ENCODE peak calls at places on chromosomes 2 and 18, in eight cellular contexts. C, O, S, R, V, E, N and B are unnamed samples.

GRCh38 chr18:58139627-58140026 is 95.6 kb downstream of the NEDD4L start:
- DNase-seq in C (no peak), O (no peak), S (no peak), R (no peak), V (no peak), E (no peak), N (no peak), B (no peak)

GRCh38 chr2:71746946-71747501 is 293.7 kb downstream of the DYSF start:
- DNase-seq in C (no peak), O (peak), S (no peak), R (peak), V (peak), E (no peak), N (peak), B (peak)

GRCh38 chr2:196431957-196432356 is 207.6 kb upstream of the CCDC150 start:
- DNase-seq in C (no peak), O (peak), S (peak), R (no peak), V (no peak), E (no peak), N (no peak), B (peak)

GRCh38 chr2:102321954-102322719 is 10.8 kb downstream of the IL1RL1 start:
- DNase-seq in C (no peak), O (no peak), S (no peak), R (no peak), V (peak), E (no peak), N (no peak), B (no peak)

GRCh38 chr2:68845043-68845442 is 26.2 kb downstream of the BMP10 start:
- DNase-seq in C (no peak), O (no peak), S (no peak), R (no peak), V (no peak), E (no peak), N (no peak), B (no peak)

GRCh38 chr2:38106420-38107182 is 30.6 kb upstream of the CYP1B1 start:
- DNase-seq in C (peak), O (peak), S (no peak), R (no peak), V (peak), E (no peak), N (no peak), B (peak)

GRCh38 chr2:58866040-58866439 is 624.9 kb upstream of the FANCL start:
- DNase-seq in C (no peak), O (no peak), S (no peak), R (no peak), V (no peak), E (no peak), N (no peak), B (no peak)

GRCh38 chr2:98664323-98664722 is 55.9 kb downstream of the UNC50 start:
- DNase-seq in C (no peak), O (no peak), S (peak), R (no peak), V (no peak), E (peak), N (no peak), B (peak)

GRCh38 chr2:236621786-236622185 is 52.2 kb downstream of the ACKR3 start:
- DNase-seq in C (no peak), O (no peak), S (no peak), R (no peak), V (no peak), E (no peak), N (no peak), B (no peak)

GRCh38 chr2:152716805-152717241 is 438 bp downstream of the PRPF40A start:
- DNase-seq in C (no peak), O (no peak), S (no peak), R (no peak), V (peak), E (no peak), N (no peak), B (no peak)

GRCh38 chr2:740446-741293 is 63.5 kb upstream of the TMEM18 start:
- DNase-seq in C (peak), O (peak), S (peak), R (peak), V (peak), E (no peak), N (peak), B (peak)

GRCh38 chr2:19575618-19576017 is 217.2 kb upstream of the OSR1 start:
- DNase-seq in C (peak), O (no peak), S (no peak), R (no peak), V (no peak), E (no peak), N (no peak), B (peak)

GRCh38 chr18:38367473-38367872 is 801.9 kb upstream of the CELF4 start:
- DNase-seq in C (no peak), O (no peak), S (no peak), R (no peak), V (no peak), E (no peak), N (no peak), B (no peak)

GRCh38 chr2:42792583-42793313 is at the start of gene HAAO:
- DNase-seq in C (no peak), O (peak), S (no peak), R (peak), V (no peak), E (no peak), N (peak), B (no peak)

GRCh38 chr2:64221935-64222334 is 77.7 kb upstream of the PELI1 start:
- DNase-seq in C (no peak), O (no peak), S (no peak), R (no peak), V (no peak), E (no peak), N (no peak), B (no peak)

GRCh38 chr2:237932731-237933131 is 34.1 kb upstream of the UBE2F start:
- DNase-seq in C (peak), O (no peak), S (no peak), R (no peak), V (peak), E (no peak), N (no peak), B (peak)

GRCh38 chr2:39494784-39495251 is 57.7 kb upstream of the MAP4K3 start:
- DNase-seq in C (peak), O (peak), S (no peak), R (peak), V (peak), E (no peak), N (no peak), B (peak)

GRCh38 chr2:151097118-151097517 is 164.5 kb downstream of the RBM43 start:
- DNase-seq in C (no peak), O (no peak), S (no peak), R (no peak), V (no peak), E (no peak), N (no peak), B (no peak)

GRCh38 chr18:55868909-55869308 is 280.9 kb upstream of the TCF4 start:
- DNase-seq in C (no peak), O (peak), S (no peak), R (no peak), V (no peak), E (no peak), N (no peak), B (peak)

GRCh38 chr2:16617282-16618266 is 48.1 kb downstream of the CYRIA start:
- DNase-seq in C (no peak), O (peak), S (no peak), R (peak), V (peak), E (no peak), N (no peak), B (peak)

GRCh38 chr2:97869722-97870346 is 125.9 kb downstream of the TMEM131 start:
- DNase-seq in C (no peak), O (no peak), S (no peak), R (no peak), V (no peak), E (no peak), N (no peak), B (no peak)

GRCh38 chr2:231557571-231558217 is 27.4 kb upstream of the NMUR1 start:
- DNase-seq in C (no peak), O (peak), S (peak), R (peak), V (peak), E (peak), N (peak), B (peak)

GRCh38 chr2:166106431-166107015 is 21.3 kb downstream of the SCN1A start:
- DNase-seq in C (no peak), O (peak), S (no peak), R (no peak), V (peak), E (no peak), N (no peak), B (no peak)

GRCh38 chr2:134718956-134719814 is at the start of gene TMEM163:
- DNase-seq in C (no peak), O (no peak), S (no peak), R (no peak), V (no peak), E (peak), N (peak), B (no peak)
- H3K4me3 ChIP-seq in C (no peak), O (peak), S (no peak), R (no peak), V (no peak), E (peak), N (peak), B (peak)

DNA sequence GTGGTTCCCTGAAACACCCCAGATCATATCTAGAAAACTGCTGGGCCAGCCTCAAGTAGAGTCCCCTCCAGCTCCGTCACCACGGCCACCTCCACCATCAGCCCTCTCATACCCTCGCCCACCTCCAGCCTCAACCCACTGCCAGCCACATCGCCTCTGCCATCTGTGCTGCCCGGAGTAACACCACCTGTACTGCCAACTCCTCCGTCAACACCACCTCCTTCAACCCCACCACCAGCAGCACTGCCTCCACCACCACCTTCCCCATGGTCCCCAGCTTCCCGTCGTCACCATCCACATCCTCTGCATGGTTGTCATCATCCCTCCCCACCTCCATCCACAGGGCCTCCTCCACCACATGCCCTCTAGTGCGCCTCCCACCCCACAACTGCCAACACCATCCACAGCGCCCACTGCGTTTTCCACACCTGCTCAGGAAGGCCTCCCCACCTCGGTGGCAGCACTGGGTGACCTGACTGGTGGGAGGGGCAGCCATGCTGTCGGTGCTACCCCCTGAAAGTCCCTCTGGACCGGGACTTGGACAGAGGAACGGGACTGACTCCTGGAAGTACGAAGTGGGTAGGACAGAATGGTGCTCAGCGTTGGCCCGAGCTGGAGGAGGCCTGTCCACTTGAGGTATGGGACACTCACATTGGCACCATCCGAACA is 1.6 kb downstream of the SNED1 start:
- DNase-seq in C (no peak), O (no peak), S (no peak), R (no peak), V (no peak), E (no peak), N (peak), B (no peak)
- H3K4me3 ChIP-seq in C (peak), O (peak), S (peak), R (peak), V (peak), E (no peak), N (peak), B (peak)

GRCh38 chr2:223941579-223942277 is 3.4 kb downstream of the WDFY1 start:
- DNase-seq in C (peak), O (peak), S (no peak), R (no peak), V (peak), E (peak), N (no peak), B (peak)
- H3K4me3 ChIP-seq in C (peak), O (peak), S (no peak), R (no peak), V (peak), E (no peak), N (no peak), B (no peak)

GRCh38 chr2:96839875-96840850 is 3.7 kb downstream of the ANKRD23 start:
- DNase-seq in C (no peak), O (no peak), S (no peak), R (no peak), V (no peak), E (no peak), N (no peak), B (no peak)

GRCh38 chr2:96839288-96839874 is 4.4 kb downstream of the ANKRD23 start:
- DNase-seq in C (no peak), O (no peak), S (no peak), R (no peak), V (no peak), E (peak), N (no peak), B (no peak)

GRCh38 chr2:96835830-96836229 is 8.0 kb downstream of the ANKRD23 start:
- DNase-seq in C (no peak), O (no peak), S (no peak), R (no peak), V (no peak), E (no peak), N (no peak), B (no peak)

GRCh38 chr2:96837575-96837974 is 6.2 kb downstream of the ANKRD23 start:
- DNase-seq in C (no peak), O (no peak), S (no peak), R (no peak), V (no peak), E (no peak), N (no peak), B (no peak)

GRCh38 chr2:96838345-96839287 is 5.2 kb downstream of the ANKRD23 start:
- DNase-seq in C (no peak), O (no peak), S (no peak), R (no peak), V (no peak), E (no peak), N (no peak), B (no peak)
- H3K4me3 ChIP-seq in C (no peak), O (no peak), S (no peak), R (no peak), V (no peak), E (peak), N (no peak), B (no peak)

DNA sequence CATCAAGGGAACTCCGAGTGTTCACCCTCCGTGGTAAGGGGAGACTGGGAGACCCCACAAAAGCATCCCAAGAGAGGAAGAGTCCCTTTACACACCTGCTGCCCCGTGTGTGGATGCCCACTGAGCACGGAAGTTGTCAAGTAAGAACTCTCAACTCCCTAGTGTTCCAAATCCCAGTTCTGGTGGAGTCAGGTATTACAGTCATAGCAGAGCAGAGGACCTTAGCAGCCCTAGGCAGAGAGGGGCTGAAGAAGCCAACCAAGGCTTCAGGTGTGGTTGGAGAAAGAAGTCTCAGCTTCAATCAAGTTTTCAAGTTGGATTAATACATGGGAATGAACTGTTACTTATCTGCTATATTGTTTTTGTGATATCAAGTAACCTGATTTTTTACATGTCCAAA is 512.5 kb downstream of the RNF144A start:
- DNase-seq in C (no peak), O (no peak), S (no peak), R (no peak), V (no peak), E (no peak), N (no peak), B (no peak)
- H3K4me3 ChIP-seq in C (no peak), O (no peak), S (no peak), R (no peak), V (no peak), E (no peak), N (no peak), B (no peak)

GRCh38 chr2:124025349-124025720 is 248 bp downstream of the CNTNAP5 start:
- DNase-seq in C (no peak), O (no peak), S (no peak), R (no peak), V (no peak), E (no peak), N (no peak), B (no peak)
- H3K4me3 ChIP-seq in C (no peak), O (no peak), S (no peak), R (no peak), V (peak), E (no peak), N (peak), B (no peak)

GRCh38 chr2:191318037-191318728 is 73.0 kb downstream of the MYO1B start:
- DNase-seq in C (no peak), O (peak), S (no peak), R (peak), V (peak), E (no peak), N (no peak), B (peak)
- H3K4me3 ChIP-seq in C (no peak), O (peak), S (no peak), R (no peak), V (no peak), E (no peak), N (no peak), B (no peak)

GRCh38 chr18:63183952-63184351 is 135.6 kb downstream of the BCL2 start:
- DNase-seq in C (no peak), O (no peak), S (no peak), R (no peak), V (no peak), E (no peak), N (no peak), B (no peak)
- H3K4me3 ChIP-seq in C (no peak), O (no peak), S (no peak), R (no peak), V (no peak), E (no peak), N (no peak), B (no peak)

GRCh38 chr2:119862127-119862889 is 102.6 kb downstream of the PTPN4 start:
- DNase-seq in C (no peak), O (no peak), S (no peak), R (no peak), V (no peak), E (peak), N (no peak), B (no peak)
- H3K4me3 ChIP-seq in C (no peak), O (no peak), S (no peak), R (no peak), V (no peak), E (no peak), N (no peak), B (no peak)